ENCODE peak calls at places on chromosomes 16 and 17, in nine cellular contexts. P is globus pallidus, S is ACHN, F is astrocyte of the spinal cord, Y is HuH-7.5, J is progenitor cell of endocrine pancreas, C is tibial artery, R is left lung, M is nucleus accumbens. O is an unnamed sample.

GRCh38 chr17:82960419-82961271 is 118.8 kb upstream of the METRNL start:
- DNase-seq in M (no peak), R (peak), S (no peak), F (no peak), P (no peak), C (no peak), J (no peak), Y (no peak), O (no peak)

GRCh38 chr16:85570213-85570734 is 42.8 kb upstream of the GSE1 start:
- DNase-seq in J (no peak), F (no peak), C (no peak), P (no peak), Y (no peak), S (no peak), M (no peak), R (peak), O (no peak)

GRCh38 chr16:85207357-85207921 is 95.2 kb upstream of the CIBAR2 start:
- DNase-seq in C (no peak), M (no peak), R (peak), J (no peak), S (no peak), P (no peak), Y (no peak), F (no peak), O (no peak)

GRCh38 chr16:51287231-51287630 is 136.2 kb upstream of the SALL1 start:
- DNase-seq in S (no peak), J (no peak), R (no peak), F (no peak), Y (no peak), M (no peak), C (no peak), P (no peak), O (no peak)

GRCh38 chr16:9965079-9965478 is 217.1 kb downstream of the GRIN2A start:
- DNase-seq in P (no peak), J (no peak), F (no peak), M (no peak), Y (no peak), C (no peak), S (peak), R (no peak), O (peak)

GRCh38 chr16:47873434-47873833 is 282.4 kb downstream of the ABCC12 start:
- DNase-seq in M (no peak), J (no peak), F (no peak), S (peak), Y (no peak), P (no peak), C (no peak), R (no peak), O (peak)

GRCh38 chr16:24758986-24759385 is 29.5 kb downstream of the TNRC6A start:
- DNase-seq in P (no peak), R (no peak), C (no peak), S (no peak), J (no peak), M (no peak), Y (no peak), F (no peak), O (no peak)

GRCh38 chr16:62240722-62241121 is 204.5 kb upstream of the CDH8 start:
- DNase-seq in C (no peak), P (no peak), M (no peak), F (no peak), Y (no peak), R (no peak), S (no peak), J (no peak), O (no peak)

GRCh38 chr17:47968836-47969235 is 2.1 kb upstream of the CDK5RAP3 start:
- DNase-seq in J (no peak), M (no peak), P (no peak), Y (no peak), S (no peak), R (no peak), C (no peak), F (no peak), O (no peak)

GRCh38 chr17:76371656-76372628 is 12.5 kb upstream of the SPHK1 start:
- DNase-seq in C (no peak), Y (no peak), M (no peak), F (peak), P (no peak), J (no peak), R (peak), S (no peak), O (peak)

GRCh38 chr16:67022531-67023214 is 6.3 kb upstream of the CBFB start:
- DNase-seq in S (no peak), J (no peak), M (no peak), P (no peak), F (peak), R (no peak), Y (no peak), C (no peak), O (no peak)

GRCh38 chr16:29663829-29664132 is 734 bp downstream of the SPN start:
- DNase-seq in M (no peak), F (no peak), C (no peak), Y (no peak), R (no peak), J (no peak), P (no peak), S (no peak), O (no peak)

GRCh38 chr16:84357191-84357651 is 11.1 kb upstream of the ATP2C2 start:
- DNase-seq in P (no peak), S (peak), M (no peak), J (no peak), F (peak), C (no peak), Y (no peak), R (no peak), O (peak)

GRCh38 chr17:42900460-42901331 is at the start of gene G6PC1:
- DNase-seq in J (no peak), Y (no peak), P (no peak), C (no peak), R (no peak), M (no peak), F (no peak), S (no peak), O (no peak)

GRCh38 chr17:17935321-17936271 is 36.6 kb downstream of the TOM1L2 start:
- DNase-seq in S (peak), J (no peak), F (peak), Y (no peak), R (no peak), M (no peak), P (no peak), C (peak), O (peak)

GRCh38 chr17:57599271-57600045 is 145.6 kb downstream of the CCDC182 start:
- DNase-seq in Y (no peak), J (no peak), P (no peak), S (no peak), C (no peak), F (no peak), R (no peak), M (no peak), O (no peak)

GRCh38 chr16:71467810-71468209 is 5.8 kb upstream of the ZNF23 start:
- DNase-seq in P (no peak), C (no peak), Y (no peak), R (no peak), M (no peak), S (peak), F (peak), J (peak), O (peak)

GRCh38 chr16:27929818-27930217 is 133.7 kb downstream of the GSG1L start:
- DNase-seq in M (no peak), F (no peak), J (no peak), R (no peak), Y (no peak), C (no peak), S (no peak), P (no peak), O (no peak)

GRCh38 chr16:52649870-52650269 is 102.9 kb upstream of the TOX3 start:
- DNase-seq in S (no peak), Y (no peak), J (no peak), C (no peak), F (no peak), P (no peak), R (no peak), M (no peak), O (no peak)

GRCh38 chr17:28253663-28254062 is 65.3 kb upstream of the TMEM97 start:
- DNase-seq in Y (no peak), M (no peak), J (no peak), C (no peak), R (no peak), P (no peak), F (no peak), S (no peak), O (no peak)

GRCh38 chr17:27552467-27552779 is 78.6 kb upstream of the LGALS9 start:
- DNase-seq in P (no peak), S (peak), Y (no peak), R (no peak), F (no peak), C (no peak), M (no peak), J (no peak), O (peak)

GRCh38 chr17:13940858-13941665 is 128.2 kb upstream of the COX10 start:
- DNase-seq in Y (no peak), C (no peak), P (no peak), F (peak), J (no peak), S (peak), M (no peak), R (no peak), O (peak)

GRCh38 chr17:48593126-48593829 is at the start of gene HOXB5:
- DNase-seq in J (no peak), C (no peak), F (no peak), R (no peak), Y (no peak), M (no peak), P (no peak), S (no peak), O (no peak)

GRCh38 chr17:79737922-79738578 is 7.3 kb downstream of the ENPP7 start:
- DNase-seq in R (no peak), C (no peak), Y (no peak), F (no peak), J (no peak), M (no peak), S (no peak), P (no peak), O (no peak)

GRCh38 chr16:4972938-4973587 is 14.9 kb downstream of the SEC14L5 start:
- DNase-seq in M (peak), F (no peak), P (peak), Y (no peak), C (no peak), R (no peak), S (no peak), J (no peak), O (no peak)

GRCh38 chr16:24975428-24975889 is 39.7 kb downstream of the ARHGAP17 start:
- DNase-seq in P (no peak), F (no peak), J (no peak), S (no peak), C (no peak), M (no peak), R (no peak), Y (no peak), O (no peak)

GRCh38 chr17:42937712-42938596 is 26.3 kb downstream of the AARSD1 start:
- DNase-seq in Y (peak), P (peak), M (peak), S (peak), R (no peak), J (peak), F (peak), C (no peak), O (peak)

GRCh38 chr16:85563515-85564276 is 49.4 kb upstream of the GSE1 start:
- DNase-seq in P (no peak), Y (peak), M (no peak), R (peak), J (no peak), F (peak), S (peak), C (peak), O (peak)

GRCh38 chr17:80594666-80595269 is 50.1 kb downstream of the RPTOR start:
- DNase-seq in F (no peak), J (no peak), R (no peak), Y (no peak), P (no peak), C (no peak), S (no peak), M (no peak), O (no peak)

GRCh38 chr17:72719582-72720493 is 372.6 kb downstream of the SLC39A11 start:
- DNase-seq in F (peak), R (no peak), Y (no peak), M (peak), S (no peak), J (no peak), C (no peak), P (no peak), O (peak)

GRCh38 chr16:89334988-89335802 is 117.7 kb downstream of the ZNF778 start:
- DNase-seq in P (no peak), M (no peak), C (no peak), Y (no peak), R (peak), S (no peak), F (no peak), J (no peak), O (no peak)

GRCh38 chr16:85611205-85611454 is 2.0 kb upstream of the GSE1 start:
- DNase-seq in F (no peak), C (no peak), Y (no peak), M (peak), R (no peak), J (no peak), P (peak), S (no peak), O (no peak)

GRCh38 chr17:67105213-67105612 is 60.9 kb downstream of the CACNG1 start:
- DNase-seq in M (no peak), P (no peak), F (peak), J (no peak), C (no peak), Y (no peak), R (no peak), S (no peak), O (no peak)

GRCh38 chr16:4805231-4805630 is 2.8 kb upstream of the ROGDI start:
- DNase-seq in F (no peak), P (no peak), R (no peak), C (no peak), S (no peak), J (no peak), M (no peak), Y (no peak), O (no peak)

GRCh38 chr17:71632328-71632727 is 488.5 kb upstream of the SOX9 start:
- DNase-seq in M (no peak), S (no peak), J (no peak), P (no peak), R (no peak), F (peak), C (no peak), Y (no peak), O (peak)

GRCh38 chr17:32803544-32803943 is 73.4 kb downstream of the MYO1D start:
- DNase-seq in C (no peak), J (no peak), F (no peak), Y (no peak), P (no peak), M (no peak), R (no peak), S (no peak), O (no peak)